ENCODE peak calls at places on chromosomes 5 and 9, in six cellular contexts. One of them, this sample, is unnamed.

GRCh38 chr5:169581580-169582227 is 1.9 kb upstream of the SPDL1 start:
- DNase-seq in IMR-90: peak; percentile 61
- DNase-seq in central memory CD4-positive, alpha-beta T cell: peak; percentile 33
- DNase-seq in SK-N-SH: peak; percentile 39
- DNase-seq in substantia nigra: no peak
- DNase-seq in aorta: no peak
- DNase-seq in this sample: peak; percentile 11

GRCh38 chr9:134620751-134621557 is 20.6 kb upstream of the COL5A1 start:
- DNase-seq in IMR-90: no peak
- DNase-seq in central memory CD4-positive, alpha-beta T cell: no peak
- DNase-seq in SK-N-SH: no peak
- DNase-seq in substantia nigra: no peak
- DNase-seq in aorta: peak; percentile 54
- DNase-seq in this sample: no peak

GRCh38 chr5:147170603-147171002 is 64.2 kb upstream of the STK32A start:
- DNase-seq in IMR-90: no peak
- DNase-seq in central memory CD4-positive, alpha-beta T cell: peak; percentile 19
- DNase-seq in SK-N-SH: no peak
- DNase-seq in substantia nigra: no peak
- DNase-seq in aorta: no peak
- DNase-seq in this sample: no peak

GRCh38 chr5:83777856-83778255 is 57.2 kb upstream of the HAPLN1 start:
- DNase-seq in IMR-90: no peak
- DNase-seq in central memory CD4-positive, alpha-beta T cell: no peak
- DNase-seq in SK-N-SH: no peak
- DNase-seq in substantia nigra: no peak
- DNase-seq in aorta: no peak
- DNase-seq in this sample: no peak

GRCh38 chr5:179680780-179681411 is at the start of gene CBY3:
- DNase-seq in IMR-90: peak; percentile 45
- DNase-seq in central memory CD4-positive, alpha-beta T cell: no peak
- DNase-seq in SK-N-SH: no peak
- DNase-seq in substantia nigra: no peak
- DNase-seq in aorta: no peak
- DNase-seq in this sample: no peak

GRCh38 chr9:113653746-113654604 is 190.4 kb downstream of the RGS3 start:
- DNase-seq in IMR-90: no peak
- DNase-seq in central memory CD4-positive, alpha-beta T cell: no peak
- DNase-seq in SK-N-SH: no peak
- DNase-seq in substantia nigra: no peak
- DNase-seq in aorta: no peak
- DNase-seq in this sample: no peak

GRCh38 chr9:27280249-27280648 is 16.7 kb downstream of the EQTN start:
- DNase-seq in IMR-90: no peak
- DNase-seq in central memory CD4-positive, alpha-beta T cell: no peak
- DNase-seq in SK-N-SH: no peak
- DNase-seq in substantia nigra: no peak
- DNase-seq in aorta: no peak
- DNase-seq in this sample: no peak

GRCh38 chr9:100426532-100427365 is at the start of gene MSANTD3:
- DNase-seq in IMR-90: peak; percentile 76
- DNase-seq in central memory CD4-positive, alpha-beta T cell: peak; percentile 39
- DNase-seq in SK-N-SH: peak; percentile 94
- DNase-seq in substantia nigra: peak; percentile 42
- DNase-seq in aorta: peak; percentile 86
- DNase-seq in this sample: peak; percentile 61

GRCh38 chr5:22663124-22663523 is 190.0 kb downstream of the CDH12 start:
- DNase-seq in IMR-90: no peak
- DNase-seq in central memory CD4-positive, alpha-beta T cell: no peak
- DNase-seq in SK-N-SH: no peak
- DNase-seq in substantia nigra: no peak
- DNase-seq in aorta: no peak
- DNase-seq in this sample: no peak

GRCh38 chr5:74865799-74866652 is at the start of gene FAM169A:
- DNase-seq in IMR-90: peak; percentile 4
- DNase-seq in central memory CD4-positive, alpha-beta T cell: peak; percentile 55
- DNase-seq in SK-N-SH: peak; percentile 87
- DNase-seq in substantia nigra: no peak
- DNase-seq in aorta: peak; percentile 75
- DNase-seq in this sample: no peak